ENCODE peak calls at places on chromosomes 12 and 14, in eight cellular contexts. L is esophagus muscularis mucosa, A is left ventricle myocardium inferior, X is HCT116, G is GM13976, I is heart left ventricle, D is upper lobe of right lung, Q is cardiac fibroblast. R is an unnamed sample.

GRCh38 chr12:51098611-51099010 is 15.2 kb upstream of the CSRNP2 start:
- DNase-seq in L (no peak), A (no peak), X (no peak), G (no peak), I (no peak), D (no peak), Q (peak), R (no peak)

GRCh38 chr14:75238728-75239455 is 39.7 kb upstream of the FOS start:
- DNase-seq in L (no peak), A (peak), X (no peak), G (no peak), I (no peak), D (no peak), Q (no peak), R (no peak)

GRCh38 chr12:130954544-130954831 is 781 bp downstream of the ADGRD1 start:
- DNase-seq in L (no peak), A (no peak), X (no peak), G (no peak), I (no peak), D (peak), Q (no peak), R (no peak)

GRCh38 chr14:67820428-67820881 is 876 bp downstream of the RAD51B start:
- DNase-seq in L (no peak), A (no peak), X (no peak), G (peak), I (no peak), D (no peak), Q (peak), R (no peak)

GRCh38 chr14:101956179-101956885 is 8.0 kb upstream of the DYNC1H1 start:
- DNase-seq in L (no peak), A (no peak), X (no peak), G (no peak), I (no peak), D (no peak), Q (no peak), R (no peak)

GRCh38 chr12:113161415-113162016 is 12.0 kb downstream of the CFAP73 start:
- DNase-seq in L (no peak), A (no peak), X (peak), G (peak), I (no peak), D (no peak), Q (no peak), R (peak)

GRCh38 chr14:65330416-65330815 is 82.1 kb upstream of the FUT8 start:
- DNase-seq in L (no peak), A (no peak), X (no peak), G (no peak), I (no peak), D (no peak), Q (no peak), R (no peak)

GRCh38 chr14:60981626-60982455 is 796 bp downstream of the SLC38A6 start:
- DNase-seq in L (no peak), A (no peak), X (no peak), G (peak), I (no peak), D (no peak), Q (peak), R (peak)

GRCh38 chr12:3896851-3897351 is 23.7 kb upstream of the PARP11 start:
- DNase-seq in L (no peak), A (no peak), X (no peak), G (no peak), I (no peak), D (no peak), Q (peak), R (no peak)

GRCh38 chr12:104063712-104064030 is 660 bp upstream of the HCFC2 start:
- DNase-seq in L (no peak), A (no peak), X (no peak), G (no peak), I (no peak), D (no peak), Q (peak), R (no peak)

GRCh38 chr14:24348186-24348585 is 8.4 kb upstream of the RIPK3 start:
- DNase-seq in L (no peak), A (no peak), X (no peak), G (no peak), I (no peak), D (no peak), Q (no peak), R (no peak)
- TF ChIP-seq CTCF in L (no peak), A (no peak), X (no peak), G (no peak), I (no peak), D (no peak), Q (no peak), R (no peak)

DNA sequence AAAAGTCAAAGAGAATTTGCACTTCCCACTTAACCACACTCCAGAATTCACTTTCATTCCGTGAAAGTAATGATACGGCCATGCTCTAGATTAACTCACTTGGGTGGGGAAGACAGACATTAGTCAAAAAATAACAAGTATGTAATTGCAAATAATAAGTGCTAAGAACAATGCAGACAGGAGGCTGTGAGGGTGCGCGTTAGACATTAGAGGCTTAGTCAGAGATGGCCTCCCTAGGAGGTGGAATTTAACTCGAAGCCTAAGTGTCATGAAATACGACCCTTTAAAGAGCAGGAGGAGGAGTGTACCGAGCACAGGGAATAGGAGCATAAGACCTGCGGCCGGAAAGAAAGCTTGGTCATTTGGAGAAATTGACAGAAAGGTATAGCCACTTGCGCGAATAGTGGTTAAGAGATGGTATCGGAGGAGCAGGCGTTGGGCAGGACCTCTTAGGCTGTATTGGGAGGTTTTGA is 628 bp downstream of the SNRPF start:
- DNase-seq in L (no peak), A (no peak), X (no peak), G (no peak), I (no peak), D (no peak), Q (peak), R (no peak)
- TF ChIP-seq CTCF in L (no peak), A (no peak), X (no peak), G (no peak), I (no peak), D (no peak), Q (no peak), R (no peak)

GRCh38 chr12:27246141-27246540 is 2.1 kb downstream of the STK38L start:
- DNase-seq in L (no peak), A (no peak), X (no peak), G (no peak), I (no peak), D (no peak), Q (no peak), R (no peak)

GRCh38 chr12:27245039-27245438 is 953 bp downstream of the STK38L start:
- DNase-seq in L (no peak), A (no peak), X (no peak), G (no peak), I (no peak), D (no peak), Q (peak), R (no peak)

GRCh38 chr12:27244680-27245005 is 557 bp downstream of the STK38L start:
- DNase-seq in L (no peak), A (no peak), X (no peak), G (no peak), I (no peak), D (no peak), Q (peak), R (no peak)

GRCh38 chr12:27243006-27243405 is 1.1 kb upstream of the STK38L start:
- DNase-seq in L (no peak), A (no peak), X (no peak), G (no peak), I (no peak), D (no peak), Q (no peak), R (peak)

DNA sequence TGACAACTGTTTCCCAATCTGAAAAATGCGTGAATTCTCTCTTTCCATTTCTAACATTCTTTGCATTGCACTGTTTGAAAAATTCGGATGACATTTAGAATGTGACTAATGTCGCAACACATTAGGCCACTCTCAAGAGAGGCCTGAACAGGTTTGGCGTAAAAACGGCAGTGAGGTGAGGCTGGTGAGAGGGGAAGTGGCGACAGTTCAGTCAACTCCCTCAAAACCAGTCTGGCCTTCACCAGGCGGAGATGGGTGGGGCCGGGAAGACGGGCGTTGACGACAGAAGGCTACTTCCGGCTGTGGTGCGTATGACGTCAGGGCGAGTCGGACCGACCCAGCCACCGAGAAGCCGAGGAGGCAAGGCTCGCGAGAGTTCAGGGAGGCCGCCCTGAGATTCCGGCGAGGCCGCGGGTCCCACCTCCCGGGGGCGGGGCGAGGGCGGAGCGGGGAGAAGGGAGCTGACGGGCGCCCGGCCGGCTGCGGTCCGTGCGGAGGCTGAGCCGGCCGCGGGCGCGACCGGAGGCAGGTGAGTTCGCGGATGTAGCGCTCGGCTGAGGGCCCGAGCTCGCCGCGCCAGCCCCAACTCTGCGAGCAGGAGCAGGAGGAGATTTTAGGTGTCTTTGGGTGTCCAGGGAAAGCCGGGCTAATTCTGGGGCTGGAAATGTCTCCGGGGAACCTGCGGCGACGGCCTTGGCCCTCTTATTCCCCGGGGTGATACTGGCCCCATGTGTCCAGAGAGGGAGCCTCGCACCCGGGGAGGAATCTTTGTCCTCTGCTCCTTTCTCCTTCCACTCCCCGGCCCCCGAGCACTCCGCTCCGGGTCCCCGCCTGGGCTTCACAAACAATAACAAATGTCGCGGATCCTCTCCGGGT is at the start of gene STK38L:
- DNase-seq in L (peak), A (peak), X (peak), G (peak), I (peak), D (peak), Q (peak), R (peak)
- TF ChIP-seq CTCF in L (peak), A (peak), X (peak), G (no peak), I (peak), D (peak), Q (no peak), R (peak)

GRCh38 chr12:53292441-53292840 is 2.9 kb upstream of the PFDN5 start:
- DNase-seq in L (no peak), A (no peak), X (no peak), G (no peak), I (no peak), D (no peak), Q (no peak), R (no peak)

GRCh38 chr12:53298154-53298553 is 1.3 kb upstream of the MYG1 start:
- DNase-seq in L (no peak), A (no peak), X (no peak), G (no peak), I (no peak), D (no peak), Q (peak), R (no peak)

GRCh38 chr12:53295891-53296219 is 513 bp downstream of the PFDN5 start:
- DNase-seq in L (no peak), A (no peak), X (no peak), G (no peak), I (no peak), D (no peak), Q (no peak), R (no peak)

GRCh38 chr12:53299101-53299453 is 418 bp upstream of the MYG1 start:
- DNase-seq in L (no peak), A (no peak), X (peak), G (no peak), I (peak), D (no peak), Q (peak), R (no peak)

GRCh38 chr12:53295070-53295890 is at the start of gene PFDN5:
- DNase-seq in L (peak), A (peak), X (peak), G (peak), I (peak), D (peak), Q (peak), R (peak)
- TF ChIP-seq CTCF in L (peak), A (peak), X (no peak), G (no peak), I (peak), D (peak), Q (peak), R (no peak)

GRCh38 chr14:99531221-99532096 is 50.2 kb downstream of the CCNK start:
- DNase-seq in L (no peak), A (no peak), X (no peak), G (no peak), I (no peak), D (no peak), Q (peak), R (no peak)

GRCh38 chr14:99532310-99532709 is 51.1 kb downstream of the CCNK start:
- DNase-seq in L (no peak), A (no peak), X (no peak), G (no peak), I (no peak), D (no peak), Q (no peak), R (no peak)

GRCh38 chr14:99530407-99530806 is 49.2 kb downstream of the CCNK start:
- DNase-seq in L (no peak), A (no peak), X (no peak), G (no peak), I (no peak), D (no peak), Q (no peak), R (no peak)

GRCh38 chr14:99527427-99528076 is 46.3 kb downstream of the CCNK start:
- DNase-seq in L (no peak), A (no peak), X (no peak), G (no peak), I (no peak), D (no peak), Q (no peak), R (no peak)

DNA sequence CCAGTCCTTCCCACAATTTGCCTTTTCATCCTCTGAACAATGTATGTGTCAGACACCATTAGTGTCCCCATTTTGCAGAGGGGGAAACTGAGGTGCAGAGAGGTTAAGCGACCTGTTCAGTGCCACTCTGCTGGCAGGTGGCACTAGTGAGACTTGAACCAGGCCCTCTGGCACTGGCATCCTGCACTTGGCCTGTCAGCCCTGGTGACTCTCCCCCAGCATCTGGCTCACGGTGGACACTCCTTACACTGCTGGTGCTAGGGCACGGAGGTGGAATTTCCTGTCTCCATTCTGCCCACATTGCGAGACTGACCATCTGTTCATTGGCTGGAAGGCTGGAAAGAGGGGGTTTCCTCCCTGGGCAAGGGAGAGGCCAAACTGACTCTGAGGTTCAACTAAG is 48.7 kb downstream of the CCNK start:
- DNase-seq in L (no peak), A (no peak), X (no peak), G (no peak), I (no peak), D (no peak), Q (peak), R (no peak)
- TF ChIP-seq CTCF in L (no peak), A (no peak), X (no peak), G (no peak), I (peak), D (no peak), Q (no peak), R (no peak)

GRCh38 chr12:84624601-84625000 is 288.0 kb downstream of the SLC6A15 start:
- DNase-seq in L (no peak), A (no peak), X (no peak), G (no peak), I (no peak), D (no peak), Q (no peak), R (no peak)

GRCh38 chr12:84619053-84619452 is 293.5 kb downstream of the SLC6A15 start:
- DNase-seq in L (no peak), A (no peak), X (no peak), G (no peak), I (no peak), D (no peak), Q (no peak), R (no peak)
- TF ChIP-seq CTCF in L (no peak), A (peak), X (peak), G (no peak), I (no peak), D (peak), Q (no peak), R (peak)

GRCh38 chr14:96178674-96179321 is 25.8 kb upstream of the BDKRB2 start:
- DNase-seq in L (no peak), A (no peak), X (no peak), G (no peak), I (no peak), D (no peak), Q (no peak), R (no peak)
- TF ChIP-seq CTCF in L (no peak), A (no peak), X (no peak), G (no peak), I (no peak), D (no peak), Q (no peak), R (no peak)

GRCh38 chr12:24378548-24379011 is 429.1 kb upstream of the SOX5 start:
- DNase-seq in L (no peak), A (no peak), X (no peak), G (no peak), I (no peak), D (no peak), Q (peak), R (no peak)

GRCh38 chr12:24379038-24379437 is 429.6 kb upstream of the SOX5 start:
- DNase-seq in L (no peak), A (no peak), X (no peak), G (no peak), I (no peak), D (no peak), Q (no peak), R (no peak)

GRCh38 chr12:24380122-24380521 is 430.7 kb upstream of the SOX5 start:
- DNase-seq in L (no peak), A (no peak), X (no peak), G (no peak), I (no peak), D (no peak), Q (peak), R (no peak)

GRCh38 chr12:24379493-24379892 is 430.0 kb upstream of the SOX5 start:
- DNase-seq in L (no peak), A (no peak), X (no peak), G (no peak), I (no peak), D (no peak), Q (no peak), R (no peak)

DNA sequence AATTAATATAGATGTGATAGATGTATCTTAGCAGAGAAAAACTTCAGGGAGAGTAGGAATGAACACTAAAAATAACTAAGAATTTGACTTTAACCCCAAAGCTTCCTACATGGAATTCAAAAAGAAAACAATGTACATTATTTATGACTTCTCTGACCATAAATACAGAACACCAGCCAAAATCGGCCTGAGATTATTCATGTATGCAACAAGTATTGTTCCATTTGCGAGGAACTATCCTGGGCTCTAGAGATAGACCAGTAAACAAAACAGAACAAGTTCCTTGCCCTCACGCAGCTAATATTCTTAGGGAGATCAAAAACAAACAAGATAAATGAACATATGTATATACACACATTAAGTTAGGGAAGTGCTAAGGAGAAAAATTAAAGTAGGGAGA is 432.3 kb upstream of the SOX5 start:
- DNase-seq in L (no peak), A (no peak), X (no peak), G (no peak), I (no peak), D (no peak), Q (no peak), R (no peak)
- TF ChIP-seq CTCF in L (no peak), A (no peak), X (no peak), G (no peak), I (no peak), D (no peak), Q (no peak), R (no peak)

DNA sequence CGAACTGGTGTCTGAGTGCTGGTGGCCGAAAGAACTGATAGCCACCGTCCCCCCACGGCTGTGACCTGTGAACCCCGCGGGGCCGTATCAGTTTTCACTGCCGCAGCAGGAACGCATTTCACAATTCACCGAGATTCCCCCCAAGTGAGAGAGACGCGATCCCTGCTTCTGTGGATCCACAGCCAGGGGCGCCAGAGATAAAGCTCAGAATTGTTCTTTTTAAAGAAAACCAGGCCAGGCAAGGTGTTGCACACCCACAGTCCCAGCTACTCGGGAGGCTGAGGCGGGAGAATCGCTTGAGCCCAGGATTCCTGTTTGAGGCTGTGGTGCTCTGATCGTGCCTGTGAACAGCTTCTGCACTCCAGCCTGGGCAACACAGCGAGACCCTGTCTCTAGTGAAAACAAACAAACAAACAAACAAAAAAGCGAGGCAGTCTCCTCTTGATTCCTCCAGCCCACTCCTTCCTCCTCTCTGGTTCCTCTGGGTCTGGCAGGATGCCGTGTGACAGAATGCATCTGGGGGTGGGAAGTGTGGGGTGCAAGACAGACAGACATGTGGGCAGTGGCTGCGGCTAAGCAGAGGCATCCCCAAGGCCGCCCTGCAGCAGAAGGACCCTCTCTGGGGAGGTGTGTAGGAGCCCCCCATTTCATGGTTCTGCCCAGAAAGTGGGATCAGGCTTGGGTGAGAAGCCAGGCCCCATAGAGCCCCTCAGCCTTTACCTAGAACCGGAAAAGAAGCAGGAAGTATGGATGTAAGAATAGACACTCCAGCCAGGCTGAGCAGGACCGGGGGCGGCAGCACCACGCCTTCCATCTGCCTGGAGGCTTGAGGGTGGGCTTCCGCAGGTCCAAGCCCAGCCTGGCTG is 39.2 kb upstream of the PPP1R13B start:
- DNase-seq in L (no peak), A (no peak), X (no peak), G (no peak), I (no peak), D (no peak), Q (peak), R (no peak)
- TF ChIP-seq CTCF in L (no peak), A (no peak), X (peak), G (no peak), I (no peak), D (no peak), Q (peak), R (no peak)

R was measured in GM13977.